ENCODE peak calls at places on chromosome 2, in four cellular contexts. A is HepG2, F is IMR-90, C is HCT116. K is an unnamed sample.

GRCh38 chr2:61750624-61751023 is 103.2 kb downstream of the FAM161A start:
- DNase-seq in A (no peak), F (peak), C (no peak), K (no peak)

GRCh38 chr2:4901092-4901735 is 791.0 kb upstream of the SOX11 start:
- DNase-seq in A (no peak), F (no peak), C (no peak), K (no peak)

GRCh38 chr2:37820471-37820991 is 104.6 kb upstream of the RMDN2 start:
- DNase-seq in A (no peak), F (no peak), C (no peak), K (no peak)

GRCh38 chr2:148044322-148044721 is 23.4 kb downstream of the MBD5 start:
- DNase-seq in A (no peak), F (no peak), C (no peak), K (no peak)

GRCh38 chr2:10771786-10772185 is 40.8 kb downstream of the PDIA6 start:
- DNase-seq in A (no peak), F (no peak), C (no peak), K (no peak)

GRCh38 chr2:71756280-71756906 is 303.0 kb downstream of the DYSF start:
- DNase-seq in A (no peak), F (peak), C (no peak), K (no peak)

GRCh38 chr2:38443021-38443541 is 66.0 kb upstream of the ATL2 start:
- DNase-seq in A (no peak), F (no peak), C (peak), K (no peak)

GRCh38 chr2:231057590-231057989 is 923 bp downstream of the PSMD1 start:
- DNase-seq in A (no peak), F (peak), C (no peak), K (no peak)

GRCh38 chr2:130808482-130809268 is 28.0 kb upstream of the ARHGEF4 start:
- DNase-seq in A (no peak), F (no peak), C (peak), K (no peak)

GRCh38 chr2:233822101-233822771 is 32.1 kb downstream of the HJURP start:
- DNase-seq in A (no peak), F (no peak), C (no peak), K (no peak)

GRCh38 chr2:105518897-105519296 is 120.0 kb upstream of the FHL2 start:
- DNase-seq in A (peak), F (no peak), C (no peak), K (no peak)

GRCh38 chr2:172458561-172459124 is 31.3 kb downstream of the ITGA6 start:
- DNase-seq in A (no peak), F (no peak), C (no peak), K (no peak)

GRCh38 chr2:219689676-219690628 is 62.5 kb downstream of the SLC4A3 start:
- DNase-seq in A (peak), F (peak), C (no peak), K (peak)

GRCh38 chr2:219687882-219688559 is 60.6 kb downstream of the SLC4A3 start:
- DNase-seq in A (no peak), F (no peak), C (peak), K (peak)

GRCh38 chr2:219687266-219687665 is 59.8 kb downstream of the SLC4A3 start:
- DNase-seq in A (no peak), F (peak), C (peak), K (no peak)

GRCh38 chr2:219691551-219691950 is 64.1 kb downstream of the SLC4A3 start:
- DNase-seq in A (no peak), F (no peak), C (no peak), K (no peak)

DNA sequence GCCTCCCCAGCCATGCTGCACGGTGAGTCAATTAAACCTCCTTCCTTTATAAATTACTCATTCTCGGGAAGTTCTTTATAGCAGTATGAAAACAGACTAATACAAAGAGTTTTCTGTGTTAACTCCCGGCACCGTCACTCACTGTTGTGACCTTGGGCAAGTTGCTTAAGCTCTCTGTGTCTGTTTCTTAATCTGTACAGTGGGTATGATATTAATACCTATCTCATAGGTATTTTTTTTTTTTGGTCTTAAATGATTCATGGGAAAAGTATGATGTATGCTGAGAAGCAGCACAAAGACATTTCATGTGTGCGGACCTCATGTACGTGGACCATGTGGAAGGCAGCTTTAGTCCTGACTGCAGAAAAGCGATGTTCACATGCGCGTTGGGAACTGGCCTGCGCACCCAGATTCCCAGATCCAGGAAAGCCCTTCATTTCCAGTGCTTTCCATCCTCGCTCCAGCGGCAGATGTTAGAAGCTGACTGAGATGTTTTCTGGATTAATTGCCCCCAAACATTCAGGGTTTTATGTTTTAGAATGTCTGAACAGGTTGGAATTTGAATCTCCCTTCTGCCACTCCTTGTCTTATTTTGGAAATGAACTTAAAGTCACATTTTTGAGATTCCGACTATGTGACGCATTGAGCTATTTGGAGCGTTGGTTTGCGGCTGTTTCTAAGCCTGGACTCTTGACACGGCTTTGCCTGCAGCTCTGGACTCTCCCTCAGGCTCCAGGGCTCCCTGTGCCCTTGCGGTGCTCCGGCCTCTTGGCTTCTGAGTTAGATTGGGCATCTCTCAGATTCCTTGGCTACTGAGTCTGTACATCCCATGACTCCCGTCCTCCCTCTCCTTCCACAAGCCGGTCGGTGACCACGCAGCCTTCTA is 61.4 kb downstream of the SLC4A3 start:
- DNase-seq in A (peak), F (peak), C (peak), K (no peak)
- H2AFZ ChIP-seq in A (no peak), F (peak), C (no peak), K (peak)

GRCh38 chr2:122163596-122163995 is 408.1 kb downstream of the TSN start:
- DNase-seq in A (no peak), F (no peak), C (no peak), K (no peak)
- H2AFZ ChIP-seq in A (no peak), F (no peak), C (no peak), K (no peak)

GRCh38 chr2:170161516-170162260 is 16.3 kb upstream of the MYO3B start:
- DNase-seq in A (no peak), F (no peak), C (no peak), K (no peak)
- H2AFZ ChIP-seq in A (no peak), F (peak), C (peak), K (peak)

GRCh38 chr2:8574196-8575010 is 107.5 kb upstream of the ID2 start:
- DNase-seq in A (peak), F (peak), C (no peak), K (no peak)
- H2AFZ ChIP-seq in A (no peak), F (peak), C (no peak), K (peak)